ENCODE peak calls at places on chromosomes 7 and 10, in five cellular contexts. N is aorta, J is uterus, V is hepatocyte, M is left ventricle myocardium inferior. P is an unnamed sample. For H3K36me3, the result is how much of the 10 kb centered on the place peaks cover.

GRCh38 chr10:101310528-101311439 is 43.2 kb upstream of the BTRC start:
- DNase-seq in M (peak), V (peak), J (no peak), N (no peak), P (peak)

GRCh38 chr10:114199239-114199638 is 20.1 kb downstream of the TDRD1 start:
- DNase-seq in V (no peak), J (no peak), M (no peak), N (no peak), P (no peak)

GRCh38 chr7:116630932-116631449 is 41.0 kb upstream of the MET start:
- DNase-seq in M (peak), V (peak), J (no peak), N (peak), P (peak)

GRCh38 chr7:127680983-127681382 is 29.0 kb downstream of the SND1 start:
- DNase-seq in V (no peak), M (no peak), J (no peak), N (no peak), P (no peak)

GRCh38 chr7:98107313-98107691 is 640 bp downstream of the LMTK2 start:
- DNase-seq in N (no peak), J (no peak), V (peak), M (no peak), P (peak)

GRCh38 chr10:77636967-77637473 is 588 bp downstream of the KCNMA1 start:
- DNase-seq in M (no peak), J (no peak), V (no peak), N (peak), P (no peak)

GRCh38 chr7:150686030-150686626 is 622 bp downstream of the GIMAP2 start:
- DNase-seq in V (no peak), M (no peak), J (no peak), N (no peak), P (no peak)

GRCh38 chr10:73517166-73517888 is 21.5 kb upstream of the PPP3CB start:
- DNase-seq in N (no peak), M (no peak), V (no peak), J (no peak), P (peak)

GRCh38 chr7:106260136-106260561 is 24.6 kb downstream of the NAMPT start:
- DNase-seq in N (no peak), V (no peak), M (no peak), J (no peak), P (no peak)

GRCh38 chr7:120794100-120794729 is 63.7 kb downstream of the TSPAN12 start:
- DNase-seq in M (no peak), J (no peak), V (no peak), N (no peak), P (no peak)

GRCh38 chr7:75937958-75938786 is 23.2 kb downstream of the POR start:
- DNase-seq in V (peak), M (peak), N (peak), J (peak), P (peak)

GRCh38 chr10:54614062-54614461 is 187.0 kb downstream of the PCDH15 start:
- DNase-seq in N (no peak), V (no peak), J (no peak), M (no peak), P (no peak)

GRCh38 chr7:45980181-45980905 is 59.3 kb upstream of the IGFBP3 start:
- DNase-seq in J (no peak), M (no peak), V (no peak), N (no peak), P (no peak)

GRCh38 chr7:80499350-80499955 is 12.4 kb downstream of the GNAT3 start:
- DNase-seq in N (no peak), J (peak), M (peak), V (peak), P (peak)

GRCh38 chr10:100775866-100776265 is 30.5 kb downstream of the PAX2 start:
- DNase-seq in N (no peak), V (no peak), M (no peak), J (no peak), P (no peak)

GRCh38 chr7:132511387-132511786 is 64.9 kb downstream of the PLXNA4 start:
- DNase-seq in J (no peak), V (no peak), M (no peak), N (no peak), P (no peak)

GRCh38 chr10:124917939-124918830 is 23.7 kb upstream of the ZRANB1 start:
- DNase-seq in M (no peak), J (no peak), N (no peak), V (no peak), P (no peak)

GRCh38 chr10:52706347-52707070 is 66.1 kb downstream of the MBL2 start:
- DNase-seq in V (no peak), M (no peak), N (no peak), J (no peak), P (no peak)

GRCh38 chr10:79246209-79246581 is 101.1 kb upstream of the PPIF start:
- DNase-seq in J (peak), N (peak), V (no peak), M (peak), P (no peak)

GRCh38 chr7:40570218-40570617 is 435.4 kb downstream of the SUGCT start:
- DNase-seq in N (no peak), V (no peak), J (no peak), M (no peak), P (peak)

GRCh38 chr7:50184266-50184665 is 91.2 kb upstream of the ZPBP start:
- DNase-seq in M (no peak), N (no peak), J (no peak), V (no peak), P (no peak)

GRCh38 chr10:130751851-130752250 is 559.7 kb downstream of the TCERG1L start:
- DNase-seq in M (no peak), N (peak), V (no peak), J (no peak), P (no peak)

GRCh38 chr10:31001740-31002139 is 29.9 kb downstream of the ZNF438 start:
- DNase-seq in M (no peak), V (no peak), J (no peak), N (no peak), P (no peak)

GRCh38 chr7:32890010-32890552 is 1.5 kb downstream of the KBTBD2 start:
- DNase-seq in V (peak), N (no peak), M (no peak), J (no peak), P (peak)

GRCh38 chr10:69668722-69669121 is 38.7 kb downstream of the FAM241B start:
- DNase-seq in M (no peak), J (no peak), V (no peak), N (no peak), P (no peak)

GRCh38 chr7:80584778-80585177 is 53.7 kb upstream of the CD36 start:
- DNase-seq in V (peak), J (no peak), M (no peak), N (no peak), P (no peak)

GRCh38 chr7:18659746-18660145 is 164.2 kb downstream of the HDAC9 start:
- DNase-seq in N (no peak), M (no peak), J (no peak), V (no peak), P (no peak)

GRCh38 chr10:71084061-71084817 is 128.1 kb upstream of the UNC5B start:
- DNase-seq in J (no peak), N (no peak), V (no peak), M (no peak), P (no peak)

GRCh38 chr7:75906991-75907667 is 7.8 kb upstream of the POR start:
- DNase-seq in M (no peak), V (peak), N (no peak), J (no peak), P (no peak)

GRCh38 chr7:74483402-74484336 is 30.0 kb downstream of the GTF2IRD1 start:
- DNase-seq in M (no peak), N (peak), V (peak), J (no peak), P (no peak)

GRCh38 chr7:23544913-23545354 is 13.2 kb upstream of the TRA2A start:
- DNase-seq in M (no peak), N (no peak), J (no peak), V (peak), P (peak)

GRCh38 chr10:133308431-133309110 is at the start of the genes TUBGCP2 and ZNF511:
- DNase-seq in M (peak), J (peak), N (peak), V (peak), P (peak)

GRCh38 chr10:133309111-133309719 is 501 bp downstream of the ZNF511 start:
- DNase-seq in M (peak), N (peak), J (peak), V (peak), P (peak)

GRCh38 chr10:133310399-133310755 is 1.7 kb downstream of the ZNF511 start:
- DNase-seq in J (no peak), N (peak), V (no peak), M (no peak), P (no peak)

GRCh38 chr10:133310789-133311188 is 2.1 kb downstream of the ZNF511 start:
- DNase-seq in N (peak), V (no peak), M (no peak), J (no peak), P (no peak)

DNA sequence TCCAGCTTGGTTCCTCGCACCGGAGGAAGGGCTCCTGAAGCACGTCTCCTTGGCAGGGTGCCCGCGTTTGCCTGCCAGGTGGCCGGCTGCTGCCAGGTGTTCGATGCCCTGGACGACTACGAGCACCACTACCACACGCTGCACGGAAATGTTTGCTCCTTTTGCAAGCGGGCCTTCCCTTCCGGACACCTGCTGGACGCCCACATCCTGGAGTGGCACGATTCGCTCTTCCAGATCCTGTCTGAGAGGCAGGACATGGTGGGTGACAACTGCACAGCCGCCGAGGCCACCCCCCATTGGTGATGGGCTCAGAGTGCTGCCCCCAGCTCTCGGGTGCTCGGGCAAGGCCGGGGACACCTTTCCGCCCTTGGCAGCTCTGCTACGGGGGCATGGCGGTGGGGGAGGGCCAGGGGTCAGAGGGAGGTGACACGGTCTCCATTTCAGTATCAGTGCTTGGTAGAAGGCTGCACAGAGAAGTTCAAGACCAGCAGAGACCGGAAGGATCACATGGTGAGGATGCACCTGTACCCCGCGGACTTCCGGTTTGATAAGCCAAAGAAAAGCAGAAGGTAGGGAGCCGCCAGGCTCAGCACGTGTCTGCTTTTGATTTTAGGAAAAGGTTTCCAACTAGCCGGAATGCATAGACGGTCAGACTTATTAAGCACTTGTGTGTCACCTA is 1.1 kb downstream of the ZNF511 start:
- DNase-seq in V (no peak), N (peak), M (peak), J (peak), P (no peak)
- H3K4me3 ChIP-seq in V (no peak), N (no peak), M (no peak), J (no peak), P (no peak)

GRCh38 chr7:5222861-5223411 is 32.9 kb downstream of the WIPI2 start:
- DNase-seq in N (peak), V (peak), J (no peak), M (no peak), P (no peak)
- H3K36me3 ChIP-seq in N (under half), V (under half), J (under half), M (half or more), P (under half)

GRCh38 chr10:94088926-94089381 is 95.2 kb downstream of the PLCE1 start:
- DNase-seq in M (no peak), V (peak), N (no peak), J (no peak), P (peak)
- H3K4me3 ChIP-seq in M (peak), V (no peak), N (peak), J (no peak), P (no peak)

DNA sequence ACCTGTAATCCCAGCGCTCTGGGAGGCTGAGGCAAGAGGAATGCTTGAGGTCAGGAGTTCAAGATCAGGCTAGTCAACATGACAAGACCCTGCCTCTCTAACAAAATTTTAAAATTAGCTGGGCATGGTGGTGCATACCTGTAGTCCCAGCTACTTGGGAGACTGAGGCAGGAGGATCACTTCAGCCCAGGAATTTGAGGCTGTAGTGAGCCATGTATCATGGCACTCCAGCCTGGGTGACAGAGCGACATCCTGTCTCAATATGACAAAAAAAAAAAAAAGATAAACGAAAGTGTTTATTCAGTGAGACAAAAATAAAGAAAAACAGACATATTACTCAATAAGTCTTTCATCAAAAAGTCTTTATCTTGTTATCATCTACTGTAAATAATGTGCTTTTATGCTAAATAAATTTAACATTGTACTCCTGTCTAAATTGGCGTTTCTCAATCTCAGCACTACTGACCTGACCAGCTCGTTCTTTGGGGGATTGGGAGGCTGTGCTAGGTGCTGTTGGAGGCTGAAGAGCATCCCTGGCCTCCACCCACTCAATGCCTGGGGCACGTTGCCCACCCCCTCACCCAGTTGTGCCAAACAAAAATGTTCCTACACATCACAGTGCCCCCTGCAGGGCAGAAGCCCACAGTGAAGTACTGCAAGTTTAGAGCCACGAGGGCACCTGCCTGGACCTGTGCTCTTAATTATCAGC is 57.7 kb downstream of the NCAPG2 start:
- DNase-seq in J (no peak), V (no peak), M (no peak), N (no peak), P (peak)
- H3K36me3 ChIP-seq in J (under half), V (under half), M (under half), N (under half), P (half or more)

DNA sequence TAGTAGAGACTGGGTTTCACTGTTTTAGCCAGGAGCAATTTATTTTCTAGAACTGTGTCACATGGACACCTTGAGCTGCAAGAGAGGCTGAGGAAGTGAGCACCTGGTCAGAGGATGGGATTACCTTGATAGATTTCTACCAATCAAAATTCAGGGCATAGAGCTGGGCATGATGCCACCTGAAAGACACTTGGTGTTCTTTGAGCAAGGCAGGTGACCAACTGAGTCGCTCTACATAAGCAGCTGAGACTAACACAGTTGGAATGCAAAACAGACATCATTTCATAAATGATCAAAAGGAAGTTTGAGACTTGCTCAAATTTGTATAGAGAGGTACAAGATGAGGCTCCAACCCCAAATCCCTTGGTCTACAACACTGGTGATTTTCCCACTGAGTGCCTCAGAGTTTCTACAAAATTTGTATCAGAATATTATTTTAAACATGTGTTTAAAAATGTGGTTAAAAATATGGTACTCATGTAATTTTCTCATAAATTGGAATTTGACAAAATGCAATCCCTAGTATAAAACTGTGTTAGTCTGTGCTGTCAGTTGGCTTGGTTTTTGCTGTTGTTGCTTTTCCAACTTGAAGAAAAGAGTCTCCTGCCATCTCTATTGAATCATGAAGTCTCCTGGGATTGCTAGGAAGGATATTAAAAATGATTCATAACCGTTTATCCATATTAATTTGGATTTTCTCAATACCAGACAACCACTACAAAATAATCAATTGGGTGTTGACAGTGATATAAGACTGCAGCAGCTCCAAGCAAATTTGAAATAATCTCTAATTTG is 156.4 kb upstream of the MDFIC start:
- DNase-seq in M (no peak), N (no peak), V (no peak), J (no peak), P (no peak)
- H3K4me3 ChIP-seq in M (no peak), N (no peak), V (no peak), J (no peak), P (no peak)